ENCODE peak calls at places on chromosomes 12 and 14, in five cellular contexts. One of them, this sample, is unnamed.

GRCh38 chr14:68549057-68549421 is 243.8 kb downstream of the ZFP36L1 start:
- DNase-seq in BE2C: no peak
- DNase-seq in right lobe of liver: no peak
- DNase-seq in lower leg skin: peak
- DNase-seq in uterus: peak
- DNase-seq in this sample: peak

GRCh38 chr12:62865860-62866407 is 69.0 kb downstream of the PPM1H start:
- DNase-seq in lower leg skin: no peak
- DNase-seq in BE2C: no peak
- DNase-seq in right lobe of liver: no peak
- DNase-seq in uterus: no peak
- DNase-seq in this sample: peak

GRCh38 chr14:24056800-24057184 is 5.0 kb downstream of the CARMIL3 start:
- DNase-seq in lower leg skin: no peak
- DNase-seq in uterus: no peak
- DNase-seq in BE2C: no peak
- DNase-seq in right lobe of liver: peak
- DNase-seq in this sample: no peak

GRCh38 chr12:92362785-92363184 is 217.1 kb upstream of the BTG1 start:
- DNase-seq in lower leg skin: no peak
- DNase-seq in BE2C: no peak
- DNase-seq in right lobe of liver: no peak
- DNase-seq in uterus: no peak
- DNase-seq in this sample: no peak

GRCh38 chr12:21891763-21892217 is 49.4 kb downstream of the ABCC9 start:
- DNase-seq in uterus: peak
- DNase-seq in lower leg skin: peak
- DNase-seq in BE2C: no peak
- DNase-seq in right lobe of liver: peak
- DNase-seq in this sample: peak

GRCh38 chr12:1171657-1172056 is 180.6 kb downstream of the ERC1 start:
- DNase-seq in right lobe of liver: no peak
- DNase-seq in uterus: no peak
- DNase-seq in BE2C: peak
- DNase-seq in lower leg skin: no peak
- DNase-seq in this sample: no peak

GRCh38 chr14:34301107-34301734 is 160.8 kb downstream of the SPTSSA start:
- DNase-seq in uterus: peak
- DNase-seq in lower leg skin: no peak
- DNase-seq in right lobe of liver: no peak
- DNase-seq in BE2C: peak
- DNase-seq in this sample: peak

GRCh38 chr12:105523164-105524057 is 192.9 kb downstream of the C12orf75 start:
- DNase-seq in right lobe of liver: no peak
- DNase-seq in BE2C: peak
- DNase-seq in uterus: peak
- DNase-seq in lower leg skin: peak
- DNase-seq in this sample: peak

GRCh38 chr12:118103601-118104382 is at the start of gene VSIG10:
- DNase-seq in lower leg skin: peak
- DNase-seq in right lobe of liver: peak
- DNase-seq in uterus: peak
- DNase-seq in BE2C: peak
- DNase-seq in this sample: peak

GRCh38 chr14:29927596-29928341 is at the start of gene PRKD1:
- DNase-seq in right lobe of liver: peak
- DNase-seq in uterus: peak
- DNase-seq in BE2C: peak
- DNase-seq in lower leg skin: no peak
- DNase-seq in this sample: peak

GRCh38 chr12:32027684-32028355 is 68.6 kb downstream of the RESF1 start:
- DNase-seq in right lobe of liver: no peak
- DNase-seq in uterus: no peak
- DNase-seq in lower leg skin: no peak
- DNase-seq in BE2C: no peak
- DNase-seq in this sample: no peak

GRCh38 chr12:6563448-6564050 is 4.5 kb downstream of the NOP2 start:
- DNase-seq in BE2C: peak
- DNase-seq in uterus: peak
- DNase-seq in right lobe of liver: no peak
- DNase-seq in lower leg skin: no peak
- DNase-seq in this sample: peak

GRCh38 chr12:117875652-117876491 is 92.9 kb downstream of the KSR2 start:
- DNase-seq in uterus: no peak
- DNase-seq in BE2C: peak
- DNase-seq in right lobe of liver: no peak
- DNase-seq in lower leg skin: no peak
- DNase-seq in this sample: no peak

GRCh38 chr14:71411766-71412165 is 504.5 kb downstream of the PCNX1 start:
- DNase-seq in right lobe of liver: no peak
- DNase-seq in uterus: no peak
- DNase-seq in lower leg skin: no peak
- DNase-seq in BE2C: no peak
- DNase-seq in this sample: no peak

GRCh38 chr12:109524466-109525278 is 47.2 kb downstream of the UBE3B start:
- DNase-seq in uterus: no peak
- DNase-seq in lower leg skin: no peak
- DNase-seq in BE2C: no peak
- DNase-seq in right lobe of liver: no peak
- DNase-seq in this sample: no peak

GRCh38 chr14:94377866-94378470 is 10.4 kb downstream of the SERPINA1 start:
- DNase-seq in right lobe of liver: peak
- DNase-seq in uterus: no peak
- DNase-seq in lower leg skin: no peak
- DNase-seq in BE2C: no peak
- DNase-seq in this sample: no peak

GRCh38 chr12:93954160-93955112 is 193.9 kb upstream of the PLXNC1 start:
- DNase-seq in lower leg skin: peak
- DNase-seq in BE2C: no peak
- DNase-seq in right lobe of liver: no peak
- DNase-seq in uterus: peak
- DNase-seq in this sample: peak

GRCh38 chr12:32305163-32305562 is 94.2 kb upstream of the FGD4 start:
- DNase-seq in BE2C: no peak
- DNase-seq in uterus: no peak
- DNase-seq in right lobe of liver: no peak
- DNase-seq in lower leg skin: no peak
- DNase-seq in this sample: peak

GRCh38 chr14:93859957-93860356 is 67.2 kb upstream of the FAM181A start:
- DNase-seq in uterus: no peak
- DNase-seq in right lobe of liver: no peak
- DNase-seq in BE2C: peak
- DNase-seq in lower leg skin: no peak
- DNase-seq in this sample: no peak

GRCh38 chr14:98501836-98502235 is 770.2 kb downstream of the BCL11B start:
- DNase-seq in uterus: no peak
- DNase-seq in BE2C: no peak
- DNase-seq in right lobe of liver: no peak
- DNase-seq in lower leg skin: no peak
- DNase-seq in this sample: no peak

GRCh38 chr12:89513544-89513943 is 11.1 kb downstream of the GALNT4 start:
- DNase-seq in right lobe of liver: no peak
- DNase-seq in BE2C: no peak
- DNase-seq in lower leg skin: no peak
- DNase-seq in uterus: no peak
- DNase-seq in this sample: no peak

GRCh38 chr14:103763730-103764488 is 48.3 kb downstream of the ZFYVE21 start:
- DNase-seq in uterus: no peak
- DNase-seq in lower leg skin: no peak
- DNase-seq in BE2C: no peak
- DNase-seq in right lobe of liver: no peak
- DNase-seq in this sample: no peak

GRCh38 chr14:74425525-74426201 is 347 bp downstream of the SYNDIG1L start:
- DNase-seq in lower leg skin: no peak
- DNase-seq in right lobe of liver: no peak
- DNase-seq in BE2C: no peak
- DNase-seq in uterus: no peak
- DNase-seq in this sample: no peak

GRCh38 chr12:5827591-5827990 is 117.5 kb downstream of the ANO2 start:
- DNase-seq in right lobe of liver: no peak
- DNase-seq in BE2C: no peak
- DNase-seq in uterus: no peak
- DNase-seq in lower leg skin: no peak
- DNase-seq in this sample: no peak

GRCh38 chr12:94077209-94077608 is 71.2 kb upstream of the PLXNC1 start:
- DNase-seq in right lobe of liver: no peak
- DNase-seq in uterus: no peak
- DNase-seq in lower leg skin: no peak
- DNase-seq in BE2C: no peak
- DNase-seq in this sample: no peak

GRCh38 chr12:121005346-121005815 is 10.9 kb downstream of the C12orf43 start:
- DNase-seq in BE2C: peak
- DNase-seq in right lobe of liver: no peak
- DNase-seq in lower leg skin: no peak
- DNase-seq in uterus: no peak
- DNase-seq in this sample: peak

GRCh38 chr14:61260939-61261776 is 20.0 kb downstream of the TMEM30B start:
- DNase-seq in lower leg skin: no peak
- DNase-seq in uterus: no peak
- DNase-seq in right lobe of liver: no peak
- DNase-seq in BE2C: no peak
- DNase-seq in this sample: peak

GRCh38 chr12:122183588-122183940 is 641 bp downstream of the LRRC43 start:
- DNase-seq in right lobe of liver: no peak
- DNase-seq in BE2C: no peak
- DNase-seq in uterus: no peak
- DNase-seq in lower leg skin: no peak
- DNase-seq in this sample: no peak

GRCh38 chr14:51202914-51203665 is 37.0 kb upstream of the TMX1 start:
- DNase-seq in right lobe of liver: peak
- DNase-seq in BE2C: peak
- DNase-seq in lower leg skin: no peak
- DNase-seq in uterus: no peak
- DNase-seq in this sample: no peak

GRCh38 chr12:47722926-47723631 is 2.2 kb downstream of the ENDOU start:
- DNase-seq in uterus: no peak
- DNase-seq in BE2C: no peak
- DNase-seq in right lobe of liver: no peak
- DNase-seq in lower leg skin: no peak
- DNase-seq in this sample: no peak

GRCh38 chr14:22668417-22668816 is 24.3 kb upstream of the OR6J1 start:
- DNase-seq in BE2C: no peak
- DNase-seq in right lobe of liver: no peak
- DNase-seq in lower leg skin: no peak
- DNase-seq in uterus: no peak
- DNase-seq in this sample: peak

GRCh38 chr14:63492391-63492790 is 50.8 kb downstream of the PPP2R5E start:
- DNase-seq in BE2C: no peak
- DNase-seq in right lobe of liver: no peak
- DNase-seq in lower leg skin: no peak
- DNase-seq in uterus: no peak
- DNase-seq in this sample: peak

GRCh38 chr14:93013368-93013719 is 90.4 kb downstream of the CHGA start:
- DNase-seq in uterus: no peak
- DNase-seq in BE2C: peak
- DNase-seq in lower leg skin: no peak
- DNase-seq in right lobe of liver: no peak
- DNase-seq in this sample: peak

GRCh38 chr14:22152161-22152870 is 436.7 kb downstream of the DAD1 start:
- DNase-seq in lower leg skin: no peak
- DNase-seq in uterus: no peak
- DNase-seq in right lobe of liver: no peak
- DNase-seq in BE2C: no peak
- DNase-seq in this sample: no peak

GRCh38 chr12:75815756-75816155 is 215.8 kb downstream of the PHLDA1 start:
- DNase-seq in BE2C: no peak
- DNase-seq in right lobe of liver: no peak
- DNase-seq in uterus: no peak
- DNase-seq in lower leg skin: no peak
- DNase-seq in this sample: no peak
- H3K4me3 ChIP-seq in BE2C: no peak
- H3K4me3 ChIP-seq in right lobe of liver: no peak
- H3K4me3 ChIP-seq in uterus: no peak
- H3K4me3 ChIP-seq in lower leg skin: no peak
- H3K4me3 ChIP-seq in this sample: no peak

GRCh38 chr12:78392918-78393317 is 471.7 kb upstream of the SYT1 start:
- DNase-seq in BE2C: peak
- DNase-seq in right lobe of liver: no peak
- DNase-seq in uterus: no peak
- DNase-seq in lower leg skin: no peak
- DNase-seq in this sample: peak
- TF ChIP-seq CTCF in BE2C: peak
- TF ChIP-seq CTCF in right lobe of liver: peak
- TF ChIP-seq CTCF in uterus: peak
- TF ChIP-seq CTCF in lower leg skin: no peak
- TF ChIP-seq CTCF in this sample: peak

DNA sequence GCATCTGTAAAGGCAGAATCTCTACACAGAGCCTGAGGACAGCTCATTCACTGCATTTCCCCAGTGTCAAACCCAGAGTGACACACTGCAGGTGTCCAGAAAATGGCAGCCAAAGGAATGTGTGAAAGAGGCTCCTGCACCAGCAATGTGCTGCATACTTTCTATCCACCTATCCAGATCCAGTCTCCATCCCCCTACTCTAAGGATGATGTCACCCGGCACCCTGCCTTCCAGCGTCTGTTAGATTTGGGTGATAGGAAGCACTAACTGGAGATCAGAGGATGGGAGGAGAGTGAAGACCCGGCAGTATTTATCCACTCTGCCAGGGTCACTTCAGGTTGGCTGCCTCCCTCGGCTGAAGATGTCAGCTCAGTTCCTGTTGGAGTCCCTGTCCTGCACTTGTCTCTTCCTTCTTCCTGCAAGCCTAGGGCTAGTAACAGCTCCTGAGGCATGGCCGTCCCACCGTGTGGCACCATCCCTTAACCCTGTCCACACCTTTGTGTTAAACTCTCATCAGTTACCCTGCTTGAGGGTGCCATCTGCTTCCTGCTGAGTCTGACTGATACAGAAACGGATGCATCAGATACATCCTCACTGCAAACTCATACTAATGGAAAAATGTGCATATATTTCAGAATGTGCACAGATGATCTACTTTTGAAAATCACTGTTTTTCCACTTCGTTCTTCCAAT is 13.0 kb upstream of the GPR68 start:
- DNase-seq in lower leg skin: no peak
- DNase-seq in right lobe of liver: no peak
- DNase-seq in uterus: no peak
- DNase-seq in BE2C: peak
- DNase-seq in this sample: no peak
- H3K4me3 ChIP-seq in lower leg skin: no peak
- H3K4me3 ChIP-seq in right lobe of liver: no peak
- H3K4me3 ChIP-seq in uterus: no peak
- H3K4me3 ChIP-seq in BE2C: no peak
- H3K4me3 ChIP-seq in this sample: no peak

DNA sequence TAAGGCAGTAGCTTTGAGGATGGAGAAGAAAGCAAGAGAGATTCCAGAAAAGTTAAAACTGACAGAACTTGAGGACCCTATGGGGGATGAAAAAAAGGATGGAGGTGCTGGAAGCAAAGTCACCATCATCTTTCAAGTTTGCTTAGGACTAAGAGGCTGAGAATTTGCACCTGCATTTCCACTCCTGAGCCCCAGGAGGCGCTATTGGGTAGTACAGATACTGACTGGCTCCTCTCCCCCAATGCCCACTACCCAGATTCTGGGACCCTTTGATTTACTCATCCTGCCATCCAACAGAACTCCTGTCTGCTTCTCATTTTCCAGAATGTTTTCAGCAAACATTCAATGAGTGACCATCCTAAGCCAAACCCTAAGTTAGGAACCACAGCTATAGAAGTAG is 34.0 kb upstream of the CMKLR1 start:
- DNase-seq in right lobe of liver: no peak
- DNase-seq in BE2C: no peak
- DNase-seq in lower leg skin: no peak
- DNase-seq in uterus: no peak
- DNase-seq in this sample: no peak
- TF ChIP-seq CTCF in right lobe of liver: peak
- TF ChIP-seq CTCF in BE2C: peak
- TF ChIP-seq CTCF in lower leg skin: no peak
- TF ChIP-seq CTCF in uterus: no peak
- TF ChIP-seq CTCF in this sample: peak

This sample was measured in fibroblast of the aortic adventitia.